ENCODE peak calls at places on chromosome 12, in nine cellular contexts. L, R, U, N, F, G, O, V and C are unnamed samples.

GRCh38 chr12:121452356-121453021 is 52.6 kb downstream of the RNF34 start:
- DNase-seq in L (no peak), R (no peak), U (no peak), N (no peak), F (no peak), G (no peak), O (no peak), V (no peak), C (no peak)

GRCh38 chr12:104506691-104507401 is 50.1 kb downstream of the CHST11 start:
- DNase-seq in L (no peak), R (peak; percentile 90), U (no peak), N (peak; percentile 62), F (no peak), G (no peak), O (no peak), V (no peak), C (no peak)

GRCh38 chr12:132356686-132357622 is 27.6 kb upstream of the GALNT9 start:
- DNase-seq in L (no peak), R (no peak), U (peak; percentile 9), N (peak; percentile 76), F (no peak), G (peak; percentile 89), O (peak; percentile 45), V (no peak), C (no peak)

GRCh38 chr12:113758165-113758924 is 207.8 kb downstream of the RBM19 start:
- DNase-seq in L (no peak), R (no peak), U (no peak), N (no peak), F (no peak), G (no peak), O (no peak), V (no peak), C (no peak)

GRCh38 chr12:22668441-22668840 is 43.5 kb downstream of the ETNK1 start:
- DNase-seq in L (no peak), R (no peak), U (no peak), N (no peak), F (no peak), G (no peak), O (no peak), V (no peak), C (no peak)

GRCh38 chr12:119159844-119160243 is 18.9 kb upstream of the HSPB8 start:
- DNase-seq in L (no peak), R (no peak), U (no peak), N (no peak), F (no peak), G (no peak), O (no peak), V (no peak), C (no peak)

GRCh38 chr12:51371295-51371953 is 19.8 kb downstream of the GALNT6 start:
- DNase-seq in L (no peak), R (peak; percentile 91), U (peak; percentile 92), N (no peak), F (no peak), G (peak; percentile 92), O (no peak), V (no peak), C (no peak)

GRCh38 chr12:20528208-20528607 is 159.9 kb downstream of the PDE3A start:
- DNase-seq in L (no peak), R (no peak), U (no peak), N (no peak), F (no peak), G (no peak), O (no peak), V (no peak), C (no peak)

GRCh38 chr12:92442782-92443181 is 260.0 kb upstream of the PLEKHG7 start:
- DNase-seq in L (no peak), R (no peak), U (peak; percentile 51), N (no peak), F (no peak), G (no peak), O (no peak), V (no peak), C (no peak)

GRCh38 chr12:132686831-132687210 is 321 bp downstream of the POLE start:
- DNase-seq in L (no peak), R (no peak), U (no peak), N (no peak), F (no peak), G (no peak), O (no peak), V (peak; percentile 1), C (no peak)

GRCh38 chr12:21502164-21502496 is 541 bp downstream of the GOLT1B start:
- DNase-seq in L (peak; percentile 24), R (no peak), U (no peak), N (no peak), F (peak; percentile 50), G (peak; percentile 12), O (no peak), V (no peak), C (peak; percentile 78)